ENCODE peak calls at places on chromosomes 12 and 14, in nine cellular contexts. K is pancreas; Z is lower leg skin; X is right lobe of liver; I is DND-41; T is spleen; L is GM20000; A is CD8-positive, alpha-beta T cell; Q is brain microvascular endothelial cell. B is an unnamed sample.

GRCh38 chr14:99425272-99425681 is 55.4 kb downstream of the SETD3 start:
- DNase-seq in Z (peak; percentile 32), Q (no peak), L (no peak), T (no peak), I (no peak), K (peak; percentile 69), A (no peak), X (no peak), B (no peak)

GRCh38 chr12:124734224-124734788 is 129.4 kb downstream of the SCARB1 start:
- DNase-seq in L (no peak), K (no peak), T (no peak), Z (peak; percentile 54), A (no peak), X (peak; percentile 65), I (no peak), Q (peak; percentile 52), B (peak; percentile 58)

GRCh38 chr12:67388331-67389163 is 119.4 kb downstream of the CAND1 start:
- DNase-seq in T (no peak), L (no peak), X (no peak), Z (no peak), Q (no peak), A (no peak), I (peak; percentile 57), K (no peak), B (peak; percentile 25)

GRCh38 chr12:124720687-124721500 is 142.8 kb downstream of the SCARB1 start:
- DNase-seq in Q (no peak), Z (no peak), T (no peak), X (no peak), I (no peak), L (no peak), K (peak; percentile 59), A (no peak), B (no peak)

GRCh38 chr14:23068792-23069412 is 11.6 kb upstream of the CDH24 start:
- DNase-seq in K (peak; percentile 90), Q (peak; percentile 87), I (peak; percentile 82), T (no peak), X (no peak), L (peak; percentile 91), Z (peak; percentile 83), A (peak; percentile 55), B (peak; percentile 80)

GRCh38 chr12:58965568-58965967 is 45.3 kb upstream of the LRIG3 start:
- DNase-seq in Z (no peak), X (no peak), A (no peak), I (no peak), T (no peak), L (no peak), K (no peak), Q (no peak), B (no peak)

GRCh38 chr14:51850651-51851050 is 9.8 kb upstream of the GNG2 start:
- DNase-seq in K (no peak), T (no peak), I (no peak), Q (no peak), L (no peak), X (no peak), A (no peak), Z (no peak), B (no peak)

GRCh38 chr12:24519759-24520158 is 429.1 kb downstream of the BCAT1 start:
- DNase-seq in K (no peak), T (no peak), I (no peak), L (no peak), Z (no peak), X (no peak), A (no peak), Q (no peak), B (no peak)

GRCh38 chr14:41743140-41743539 is 136.5 kb downstream of the LRFN5 start:
- DNase-seq in L (no peak), Z (no peak), T (no peak), I (no peak), K (no peak), Q (no peak), A (no peak), X (no peak), B (no peak)

GRCh38 chr12:2607881-2608607 is 186.7 kb upstream of the FKBP4 start:
- DNase-seq in A (no peak), Z (no peak), L (no peak), K (no peak), T (no peak), X (no peak), Q (no peak), I (no peak), B (no peak)

GRCh38 chr14:101836131-101836530 is 74.6 kb downstream of the PPP2R5C start:
- DNase-seq in Q (peak; percentile 7), L (no peak), K (no peak), Z (no peak), A (no peak), T (no peak), I (no peak), X (no peak), B (no peak)

GRCh38 chr14:25050494-25051170 is 685 bp upstream of the STXBP6 start:
- DNase-seq in Q (peak; percentile 2), I (no peak), K (no peak), Z (no peak), X (no peak), A (no peak), T (no peak), L (no peak), B (no peak)

GRCh38 chr12:120574106-120574505 is 7.1 kb downstream of the POP5 start:
- DNase-seq in X (no peak), L (no peak), A (no peak), K (no peak), T (no peak), Z (no peak), Q (no peak), I (no peak), B (no peak)

GRCh38 chr14:20494935-20495766 is 10.2 kb upstream of the RNASE10 start:
- DNase-seq in L (no peak), I (no peak), A (no peak), Z (no peak), K (no peak), T (no peak), X (no peak), Q (no peak), B (no peak)

GRCh38 chr12:32322354-32322753 is 77.0 kb upstream of the FGD4 start:
- DNase-seq in Q (no peak), X (no peak), L (no peak), Z (no peak), K (no peak), I (no peak), A (no peak), T (no peak), B (peak; percentile 32)

GRCh38 chr14:53902307-53902706 is 54.3 kb downstream of the BMP4 start:
- DNase-seq in K (no peak), X (no peak), L (no peak), Q (no peak), I (no peak), Z (no peak), A (no peak), T (no peak), B (no peak)

GRCh38 chr12:4421590-4422031 is 24.0 kb downstream of the FGF6 start:
- DNase-seq in I (peak; percentile 25), Q (peak; percentile 24), A (no peak), T (no peak), K (no peak), Z (no peak), L (peak; percentile 84), X (no peak), B (no peak)

GRCh38 chr14:92352158-92352985 is 29.4 kb downstream of the SLC24A4 start:
- DNase-seq in K (no peak), T (no peak), X (no peak), A (no peak), Q (peak; percentile 5), I (peak; percentile 30), L (peak; percentile 53), Z (no peak), B (no peak)
- TF ChIP-seq CTCF in K (no peak), T (no peak), X (peak; percentile 21), A (peak; percentile 42), Q (peak; percentile 51), I (peak; percentile 58), L (peak; percentile 19), Z (no peak), B (peak; percentile 60)

DNA sequence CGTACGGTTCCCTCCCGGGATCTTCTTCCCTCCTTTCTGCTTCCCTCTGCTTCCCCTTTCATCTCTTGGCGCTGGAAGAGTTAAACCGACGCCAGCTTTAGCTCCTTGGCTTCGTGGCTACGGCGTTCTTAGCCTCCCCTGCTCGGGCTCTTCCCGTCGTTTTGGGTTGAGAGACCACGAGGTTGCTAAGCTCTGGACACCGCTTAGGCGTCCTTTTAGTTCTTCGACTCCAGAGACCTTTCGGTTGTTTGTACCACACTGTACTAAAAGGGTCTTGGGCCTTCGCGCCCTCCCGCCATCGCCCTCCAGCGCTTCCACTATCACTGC is 545 bp downstream of the CPSF2 start:
- DNase-seq in T (no peak), I (no peak), K (no peak), Z (no peak), Q (peak; percentile 18), X (no peak), L (no peak), A (no peak), B (no peak)
- TF ChIP-seq CTCF in T (no peak), I (no peak), K (no peak), Z (no peak), Q (no peak), X (no peak), L (no peak), A (no peak), B (no peak)

DNA sequence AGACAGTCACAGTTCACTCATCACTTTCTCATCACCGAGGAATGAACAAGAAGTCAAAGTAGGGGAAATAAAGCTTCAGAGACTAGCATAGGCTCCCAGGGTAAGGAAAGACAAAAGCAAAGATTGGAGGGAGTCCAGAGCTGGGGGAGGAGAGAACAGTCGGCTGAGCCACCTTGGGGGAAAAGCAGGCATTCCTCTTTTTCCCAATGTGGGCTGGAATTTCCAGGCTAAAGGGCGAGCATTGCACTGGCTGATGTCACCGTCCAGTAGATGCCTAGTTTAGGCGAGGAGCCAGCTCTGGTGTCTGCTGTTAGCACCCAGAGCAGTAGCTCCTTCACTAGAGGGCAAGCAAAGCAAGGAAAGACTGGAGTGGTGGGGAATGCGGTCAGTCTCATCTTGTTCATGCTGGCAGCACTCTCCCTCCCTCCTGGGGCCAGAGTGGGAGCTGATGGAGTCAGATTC is 8.5 kb upstream of the KRT75 start:
- DNase-seq in I (no peak), A (no peak), L (no peak), K (peak; percentile 20), Q (peak; percentile 42), X (no peak), T (no peak), Z (no peak), B (no peak)
- TF ChIP-seq CTCF in I (no peak), A (no peak), L (no peak), K (no peak), Q (peak; percentile 51), X (no peak), T (no peak), Z (no peak), B (no peak)

DNA sequence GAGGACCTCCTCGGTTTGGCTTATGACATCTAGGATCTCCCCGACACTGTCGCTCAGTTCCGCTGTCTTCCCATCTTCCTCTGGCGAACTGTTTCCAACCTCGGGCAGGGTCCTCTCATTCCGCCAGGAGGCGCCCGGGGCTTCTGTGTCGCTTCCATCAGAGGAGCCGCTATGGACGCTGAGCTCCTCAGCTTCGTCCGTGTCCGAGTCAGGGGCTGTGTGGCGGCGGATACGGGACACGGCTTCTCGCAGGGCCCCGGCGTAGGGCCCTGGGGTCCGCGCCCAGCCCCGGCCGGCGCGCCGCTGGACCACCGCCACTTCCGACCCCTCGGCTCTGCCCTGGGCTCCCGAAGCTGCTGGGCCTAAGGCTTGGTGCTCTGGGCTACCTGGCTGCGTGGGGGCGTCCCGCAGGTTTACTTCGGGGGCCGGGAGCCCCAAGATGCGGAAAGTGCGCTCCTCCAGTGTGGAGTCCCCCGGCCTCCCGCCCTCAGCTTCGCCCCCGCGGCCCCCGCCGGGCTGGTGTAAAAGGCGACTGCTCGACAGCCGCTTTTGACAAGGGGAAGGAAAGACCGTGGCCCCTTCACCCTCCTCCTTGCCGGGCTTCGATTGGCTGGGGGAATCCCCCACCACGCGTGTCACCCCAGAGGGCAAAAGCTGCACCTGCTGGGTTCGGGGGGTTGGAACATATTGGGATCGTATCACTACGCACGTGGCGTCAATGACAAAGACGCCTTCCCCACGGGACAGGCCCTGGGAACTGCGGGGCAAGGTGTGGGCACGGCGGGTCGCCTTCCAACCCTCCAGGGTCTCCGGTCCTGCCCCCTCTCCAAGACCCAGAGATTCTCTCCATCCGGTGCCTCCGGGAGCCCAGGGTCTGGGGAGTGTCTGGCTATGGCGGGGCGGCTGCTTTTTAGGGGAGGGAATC is 2.1 kb downstream of the DDN start:
- DNase-seq in T (peak; percentile 93), A (no peak), K (peak; percentile 68), I (peak; percentile 74), Q (peak; percentile 71), X (peak; percentile 84), Z (peak; percentile 59), L (peak; percentile 88), B (peak; percentile 93)
- TF ChIP-seq CTCF in T (peak; percentile 72), A (peak; percentile 62), K (peak; percentile 58), I (peak; percentile 88), Q (peak; percentile 94), X (peak; percentile 81), Z (peak; percentile 42), L (peak; percentile 70), B (peak; percentile 66)

B was measured in glutamatergic neuron.